ENCODE peak calls at places on chromosome 1, in five cellular contexts. One of them, this sample, is unnamed.

GRCh38 chr1:12408662-12409061 is 178.8 kb downstream of the VPS13D start:
- DNase-seq in GM12865: no peak
- DNase-seq in BE2C: no peak
- DNase-seq in transverse colon: no peak
- DNase-seq in fibroblast of pulmonary artery: no peak
- DNase-seq in this sample: no peak

GRCh38 chr1:15336866-15337265 is 72.8 kb upstream of the EFHD2 start:
- DNase-seq in GM12865: no peak
- DNase-seq in BE2C: no peak
- DNase-seq in transverse colon: no peak
- DNase-seq in fibroblast of pulmonary artery: no peak
- DNase-seq in this sample: no peak

GRCh38 chr1:77889671-77890070 is 1.2 kb downstream of the NEXN start:
- DNase-seq in GM12865: no peak
- DNase-seq in BE2C: no peak
- DNase-seq in transverse colon: no peak
- DNase-seq in fibroblast of pulmonary artery: peak
- DNase-seq in this sample: no peak

GRCh38 chr1:23194119-23194984 is 22.9 kb downstream of the HTR1D start:
- DNase-seq in GM12865: no peak
- DNase-seq in BE2C: no peak
- DNase-seq in transverse colon: no peak
- DNase-seq in fibroblast of pulmonary artery: peak
- DNase-seq in this sample: no peak

GRCh38 chr1:25610822-25611630 is 5.6 kb upstream of the MAN1C1 start:
- DNase-seq in GM12865: peak
- DNase-seq in BE2C: peak
- DNase-seq in transverse colon: no peak
- DNase-seq in fibroblast of pulmonary artery: peak
- DNase-seq in this sample: peak

GRCh38 chr1:98049370-98050115 is 128.7 kb upstream of the DPYD start:
- DNase-seq in GM12865: no peak
- DNase-seq in BE2C: peak
- DNase-seq in transverse colon: no peak
- DNase-seq in fibroblast of pulmonary artery: no peak
- DNase-seq in this sample: peak

GRCh38 chr1:30685796-30686165 is 37.6 kb downstream of the MATN1 start:
- DNase-seq in GM12865: no peak
- DNase-seq in BE2C: no peak
- DNase-seq in transverse colon: no peak
- DNase-seq in fibroblast of pulmonary artery: no peak
- DNase-seq in this sample: no peak

GRCh38 chr1:5803851-5804250 is 188.4 kb downstream of the NPHP4 start:
- DNase-seq in GM12865: no peak
- DNase-seq in BE2C: no peak
- DNase-seq in transverse colon: no peak
- DNase-seq in fibroblast of pulmonary artery: no peak
- DNase-seq in this sample: no peak

GRCh38 chr1:115280073-115280472 is 58.0 kb downstream of the NGF start:
- DNase-seq in GM12865: no peak
- DNase-seq in BE2C: no peak
- DNase-seq in transverse colon: no peak
- DNase-seq in fibroblast of pulmonary artery: no peak
- DNase-seq in this sample: peak

GRCh38 chr1:10835423-10836421 is 39.3 kb upstream of the CASZ1 start:
- DNase-seq in GM12865: no peak
- DNase-seq in BE2C: peak
- DNase-seq in transverse colon: peak
- DNase-seq in fibroblast of pulmonary artery: peak
- DNase-seq in this sample: peak

GRCh38 chr1:147079400-147080012 is 92.8 kb downstream of the PRKAB2 start:
- DNase-seq in GM12865: no peak
- DNase-seq in BE2C: no peak
- DNase-seq in transverse colon: no peak
- DNase-seq in fibroblast of pulmonary artery: no peak
- DNase-seq in this sample: peak

GRCh38 chr1:43396059-43396458 is 6.4 kb downstream of the SZT2 start:
- DNase-seq in GM12865: no peak
- DNase-seq in BE2C: no peak
- DNase-seq in transverse colon: no peak
- DNase-seq in fibroblast of pulmonary artery: no peak
- DNase-seq in this sample: no peak

GRCh38 chr1:53376742-53377437 is 49.0 kb upstream of the LRP8 start:
- DNase-seq in GM12865: no peak
- DNase-seq in BE2C: no peak
- DNase-seq in transverse colon: no peak
- DNase-seq in fibroblast of pulmonary artery: no peak
- DNase-seq in this sample: no peak

GRCh38 chr1:61184035-61184713 is 101.8 kb downstream of the NFIA start:
- DNase-seq in GM12865: no peak
- DNase-seq in BE2C: peak
- DNase-seq in transverse colon: peak
- DNase-seq in fibroblast of pulmonary artery: peak
- DNase-seq in this sample: no peak

GRCh38 chr1:230147253-230148193 is 80.5 kb downstream of the GALNT2 start:
- DNase-seq in GM12865: no peak
- DNase-seq in BE2C: no peak
- DNase-seq in transverse colon: no peak
- DNase-seq in fibroblast of pulmonary artery: no peak
- DNase-seq in this sample: no peak

GRCh38 chr1:239218296-239218695 is 168.1 kb upstream of the CHRM3 start:
- DNase-seq in GM12865: no peak
- DNase-seq in BE2C: peak
- DNase-seq in transverse colon: no peak
- DNase-seq in fibroblast of pulmonary artery: no peak
- DNase-seq in this sample: no peak

GRCh38 chr1:246659594-246660140 is 64.5 kb upstream of the SCCPDH start:
- DNase-seq in GM12865: peak
- DNase-seq in BE2C: no peak
- DNase-seq in transverse colon: no peak
- DNase-seq in fibroblast of pulmonary artery: no peak
- DNase-seq in this sample: no peak

GRCh38 chr1:247760456-247760855 is at the start of gene OR1C1:
- DNase-seq in GM12865: no peak
- DNase-seq in BE2C: no peak
- DNase-seq in transverse colon: no peak
- DNase-seq in fibroblast of pulmonary artery: no peak
- DNase-seq in this sample: no peak

GRCh38 chr1:206735553-206736031 is 35.0 kb upstream of the IL19 start:
- DNase-seq in GM12865: no peak
- DNase-seq in BE2C: no peak
- DNase-seq in transverse colon: no peak
- DNase-seq in fibroblast of pulmonary artery: peak
- DNase-seq in this sample: no peak

GRCh38 chr1:221169447-221169889 is 290.2 kb downstream of the HLX start:
- DNase-seq in GM12865: no peak
- DNase-seq in BE2C: no peak
- DNase-seq in transverse colon: no peak
- DNase-seq in fibroblast of pulmonary artery: peak
- DNase-seq in this sample: no peak

GRCh38 chr1:116330342-116330652 is 42.7 kb upstream of the ATP1A1 start:
- DNase-seq in GM12865: peak
- DNase-seq in BE2C: no peak
- DNase-seq in transverse colon: no peak
- DNase-seq in fibroblast of pulmonary artery: no peak
- DNase-seq in this sample: no peak

GRCh38 chr1:19872190-19872589 is 10.0 kb upstream of the OTUD3 start:
- DNase-seq in GM12865: no peak
- DNase-seq in BE2C: peak
- DNase-seq in transverse colon: peak
- DNase-seq in fibroblast of pulmonary artery: no peak
- DNase-seq in this sample: peak

DNA sequence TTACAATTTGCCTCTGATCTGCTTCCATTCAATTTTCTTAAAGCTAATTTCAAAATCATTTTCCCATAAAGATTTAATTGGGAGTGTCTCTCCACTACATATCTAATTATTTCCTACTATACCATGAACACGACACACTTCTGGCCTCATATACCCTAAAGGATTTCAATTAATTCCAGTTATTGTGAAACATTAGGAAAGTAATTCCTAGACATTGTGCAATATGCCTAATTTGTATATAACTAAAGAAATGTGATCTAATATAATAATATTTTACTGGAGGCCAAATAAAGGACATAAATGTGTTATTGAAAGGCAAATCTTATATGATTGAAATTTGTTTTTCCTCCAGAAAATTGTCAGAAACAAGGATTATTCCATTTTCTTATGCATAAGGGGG is 727.2 kb upstream of the ADGRL2 start:
- DNase-seq in GM12865: no peak
- DNase-seq in BE2C: no peak
- DNase-seq in transverse colon: no peak
- DNase-seq in fibroblast of pulmonary artery: no peak
- DNase-seq in this sample: no peak
- TF ChIP-seq CTCF in GM12865: no peak
- TF ChIP-seq CTCF in BE2C: no peak
- TF ChIP-seq CTCF in transverse colon: no peak
- TF ChIP-seq CTCF in fibroblast of pulmonary artery: no peak
- TF ChIP-seq CTCF in this sample: no peak

GRCh38 chr1:62906428-62906886 is 122.5 kb downstream of the ATG4C start:
- DNase-seq in GM12865: peak
- DNase-seq in BE2C: no peak
- DNase-seq in transverse colon: no peak
- DNase-seq in fibroblast of pulmonary artery: peak
- DNase-seq in this sample: peak
- TF ChIP-seq CTCF in GM12865: peak
- TF ChIP-seq CTCF in BE2C: peak
- TF ChIP-seq CTCF in transverse colon: no peak
- TF ChIP-seq CTCF in fibroblast of pulmonary artery: peak
- TF ChIP-seq CTCF in this sample: peak

GRCh38 chr1:65020774-65021173 is 54.4 kb upstream of the JAK1 start:
- DNase-seq in GM12865: no peak
- DNase-seq in BE2C: no peak
- DNase-seq in transverse colon: no peak
- DNase-seq in fibroblast of pulmonary artery: peak
- DNase-seq in this sample: no peak
- TF ChIP-seq CTCF in GM12865: peak
- TF ChIP-seq CTCF in BE2C: peak
- TF ChIP-seq CTCF in transverse colon: no peak
- TF ChIP-seq CTCF in fibroblast of pulmonary artery: peak
- TF ChIP-seq CTCF in this sample: no peak

DNA sequence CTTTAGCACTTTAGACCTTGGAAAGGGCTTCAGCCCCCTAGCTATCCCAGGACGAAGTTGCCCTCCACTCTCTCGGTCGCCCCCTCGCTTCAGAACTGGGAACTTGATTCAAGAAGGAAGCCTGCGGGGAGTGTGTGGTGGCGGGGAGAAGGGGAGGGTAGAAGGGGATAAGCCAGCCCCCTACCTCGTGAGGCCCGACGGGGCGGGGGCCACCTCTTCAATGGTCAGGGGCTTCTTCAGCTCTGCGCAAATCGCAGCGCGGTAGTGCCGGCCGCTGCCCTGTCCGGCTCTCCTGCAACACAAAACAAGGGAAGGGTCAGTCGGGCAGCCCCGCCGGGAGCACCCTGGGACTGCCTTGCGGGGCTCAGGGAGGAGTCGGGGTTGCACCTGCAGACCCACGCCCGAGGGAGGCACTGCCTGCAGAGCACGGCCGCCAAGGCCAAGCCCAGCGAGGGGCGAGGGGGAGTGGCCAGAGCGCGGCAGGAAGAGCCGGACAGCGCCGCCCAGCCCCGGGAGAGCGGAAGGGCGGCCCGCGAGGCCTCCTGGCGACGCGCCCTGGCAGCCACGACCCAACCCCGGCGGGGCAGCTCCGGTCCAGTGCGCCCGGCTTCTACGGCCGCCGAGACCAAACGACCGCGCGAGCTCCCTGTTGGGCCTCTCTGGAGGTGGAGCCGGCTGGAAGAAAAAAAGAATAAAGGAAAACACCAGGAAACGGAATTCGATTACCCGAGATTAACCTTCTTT is 56.2 kb upstream of the RASAL2 start:
- DNase-seq in GM12865: no peak
- DNase-seq in BE2C: no peak
- DNase-seq in transverse colon: peak
- DNase-seq in fibroblast of pulmonary artery: peak
- DNase-seq in this sample: no peak
- TF ChIP-seq CTCF in GM12865: no peak
- TF ChIP-seq CTCF in BE2C: no peak
- TF ChIP-seq CTCF in transverse colon: peak
- TF ChIP-seq CTCF in fibroblast of pulmonary artery: peak
- TF ChIP-seq CTCF in this sample: no peak

GRCh38 chr1:248858096-248858890 is 592 bp downstream of the ZNF692 start:
- DNase-seq in GM12865: peak
- DNase-seq in BE2C: peak
- DNase-seq in transverse colon: peak
- DNase-seq in fibroblast of pulmonary artery: peak
- DNase-seq in this sample: peak
- TF ChIP-seq CTCF in GM12865: peak
- TF ChIP-seq CTCF in BE2C: peak
- TF ChIP-seq CTCF in transverse colon: peak
- TF ChIP-seq CTCF in fibroblast of pulmonary artery: peak
- TF ChIP-seq CTCF in this sample: peak

DNA sequence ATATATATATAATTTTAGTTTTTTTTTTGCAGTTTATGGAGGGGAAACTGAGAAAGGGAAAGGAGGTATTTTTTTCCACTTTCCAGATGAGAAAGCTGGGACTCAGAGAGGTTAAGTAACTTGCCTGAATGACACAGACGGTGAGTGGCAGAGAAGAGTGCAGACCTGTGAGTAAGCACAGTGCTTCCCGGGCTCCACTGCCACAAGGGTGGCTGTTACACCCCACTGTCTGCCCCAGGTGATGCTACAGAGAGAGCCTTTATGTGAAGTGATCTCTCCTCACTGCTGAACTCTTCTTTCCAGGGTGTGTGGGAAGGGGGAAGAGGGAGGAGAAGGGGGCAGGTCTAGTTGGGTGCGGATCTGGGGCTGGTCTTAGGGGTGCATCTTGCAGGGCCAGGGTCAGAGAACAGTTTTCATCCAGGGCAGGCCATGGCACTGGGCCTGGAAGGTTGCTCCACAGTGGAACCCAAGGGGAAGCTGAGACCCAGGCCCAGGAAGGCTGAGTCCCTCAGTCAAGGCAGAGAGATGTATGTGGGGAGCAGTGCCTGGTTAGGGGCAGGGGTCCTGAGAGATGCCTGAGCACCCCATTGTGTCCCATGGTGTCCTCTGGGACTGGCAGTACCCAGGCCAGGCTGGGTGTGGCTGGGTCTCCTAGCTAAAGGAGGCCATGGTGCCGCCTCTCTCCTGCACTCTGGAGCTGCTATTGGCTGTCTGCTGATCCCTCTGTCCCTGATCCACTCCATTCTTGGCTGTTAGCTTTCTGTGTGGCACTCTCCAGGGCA is 357.5 kb downstream of the PTPRU start:
- DNase-seq in GM12865: no peak
- DNase-seq in BE2C: no peak
- DNase-seq in transverse colon: no peak
- DNase-seq in fibroblast of pulmonary artery: no peak
- DNase-seq in this sample: no peak
- TF ChIP-seq CTCF in GM12865: no peak
- TF ChIP-seq CTCF in BE2C: no peak
- TF ChIP-seq CTCF in transverse colon: no peak
- TF ChIP-seq CTCF in fibroblast of pulmonary artery: no peak
- TF ChIP-seq CTCF in this sample: no peak

DNA sequence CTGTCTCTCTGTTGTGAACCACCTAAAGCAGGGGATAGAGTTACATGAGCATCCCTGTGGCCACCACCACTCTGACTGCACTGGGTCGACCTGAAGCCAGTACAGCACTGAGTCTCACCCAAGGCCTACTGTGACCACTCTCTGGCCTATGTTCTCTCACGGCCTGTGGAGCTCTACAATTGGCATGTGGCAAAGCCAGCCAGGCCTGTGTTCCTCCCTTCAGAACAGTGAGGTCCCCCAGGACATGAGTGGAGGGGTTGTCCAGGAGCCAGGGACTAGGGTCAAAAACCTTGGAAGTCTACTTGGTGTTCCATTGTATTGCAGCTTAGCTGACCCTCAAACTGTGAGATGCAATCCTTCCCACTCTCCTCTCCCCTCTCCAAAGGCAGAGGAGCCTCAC is 42.7 kb upstream of the FMO3 start:
- DNase-seq in GM12865: no peak
- DNase-seq in BE2C: no peak
- DNase-seq in transverse colon: no peak
- DNase-seq in fibroblast of pulmonary artery: no peak
- DNase-seq in this sample: no peak
- TF ChIP-seq CTCF in GM12865: no peak
- TF ChIP-seq CTCF in BE2C: no peak
- TF ChIP-seq CTCF in transverse colon: no peak
- TF ChIP-seq CTCF in fibroblast of pulmonary artery: no peak
- TF ChIP-seq CTCF in this sample: no peak